ENCODE peak calls at places on chromosomes 5 and 9, in ten cellular contexts. P is kidney tubule cell; G is occipital lobe; U is heart right ventricle; Y is skeletal muscle cell; O is COLO829; S is NCI-H345; N is mucosa of gallbladder; T is stimulated activated naive CD8-positive, alpha-beta T cell treated with anti-CD3 and anti-CD28 coated beads, Interleukin-15, Interleukin-2, amounts not matched to agents 100 U/mL and 50 U/mL, for 24 hours; A is CD8-positive, alpha-beta T cell. M is an unnamed sample.

GRCh38 chr9:113599647-113600476 is 136.3 kb downstream of the RGS3 start:
- DNase-seq in N (no peak), P (peak; percentile 72), A (no peak), G (no peak), Y (no peak), O (no peak), T (no peak), S (no peak), U (peak; percentile 63), M (peak; percentile 78)

GRCh38 chr5:150457112-150457511 is 7.6 kb upstream of the RPS14 start:
- DNase-seq in O (no peak), G (no peak), N (no peak), T (no peak), U (no peak), S (no peak), A (no peak), P (peak; percentile 64), Y (no peak), M (no peak)

GRCh38 chr5:124692324-124692723 is 54.1 kb downstream of the ZNF608 start:
- DNase-seq in A (no peak), Y (peak; percentile 25), O (no peak), T (no peak), U (no peak), G (no peak), N (no peak), S (no peak), P (no peak), M (peak; percentile 27)

GRCh38 chr9:21549251-21549765 is 67.2 kb upstream of the IFNE start:
- DNase-seq in G (no peak), U (no peak), T (no peak), S (no peak), Y (peak; percentile 98), N (peak; percentile 53), A (no peak), P (peak; percentile 79), O (no peak), M (peak; percentile 50)

GRCh38 chr9:126849811-126850210 is 10.6 kb upstream of the ZBTB34 start:
- DNase-seq in A (no peak), U (no peak), T (no peak), O (peak; percentile 59), Y (no peak), S (no peak), P (no peak), G (no peak), N (no peak), M (no peak)

GRCh38 chr9:136050706-136051567 is 44.2 kb downstream of the NACC2 start:
- DNase-seq in N (no peak), O (no peak), U (no peak), Y (no peak), P (no peak), A (no peak), G (no peak), T (no peak), S (peak; percentile 25), M (peak; percentile 33)

GRCh38 chr9:84322830-84323229 is 17.7 kb downstream of the SLC28A3 start:
- DNase-seq in A (no peak), N (no peak), U (no peak), S (no peak), P (peak; percentile 57), Y (peak; percentile 69), O (no peak), T (no peak), G (no peak), M (peak; percentile 26)

GRCh38 chr5:122030251-122030650 is 47.8 kb downstream of the LOX start:
- DNase-seq in O (no peak), A (no peak), P (peak; percentile 8), Y (no peak), T (no peak), G (no peak), S (no peak), N (no peak), U (no peak), M (no peak)

GRCh38 chr5:111670826-111671492 is 86.0 kb downstream of the NREP start:
- DNase-seq in O (no peak), G (no peak), P (peak; percentile 92), A (no peak), T (no peak), U (no peak), N (no peak), Y (no peak), S (no peak), M (no peak)

GRCh38 chr9:124708633-124709032 is 62.5 kb downstream of the NR6A1 start:
- DNase-seq in N (no peak), P (peak; percentile 63), S (no peak), G (no peak), U (no peak), T (no peak), O (no peak), A (no peak), Y (no peak), M (no peak)

GRCh38 chr5:152532714-152533113 is 127.6 kb upstream of the NMUR2 start:
- DNase-seq in P (peak; percentile 51), S (peak; percentile 79), G (no peak), A (no peak), N (no peak), Y (peak; percentile 15), O (peak; percentile 39), U (peak; percentile 17), T (no peak), M (peak; percentile 18)

GRCh38 chr5:7873216-7873615 is 4.3 kb downstream of the MTRR start:
- DNase-seq in Y (no peak), P (no peak), O (no peak), N (no peak), U (no peak), A (peak; percentile 56), T (no peak), S (no peak), G (no peak), M (no peak)

GRCh38 chr5:174589599-174589998 is 134.8 kb upstream of the MSX2 start:
- DNase-seq in P (no peak), A (no peak), U (no peak), Y (no peak), N (no peak), T (no peak), O (no peak), S (no peak), G (no peak), M (no peak)

GRCh38 chr5:172107606-172108005 is 80.4 kb downstream of the STK10 start:
- DNase-seq in O (peak; percentile 8), S (no peak), Y (peak; percentile 64), U (no peak), P (peak; percentile 63), G (no peak), T (no peak), A (no peak), N (no peak), M (peak; percentile 73)

GRCh38 chr5:39164016-39164415 is 55.3 kb downstream of the FYB1 start:
- DNase-seq in A (peak; percentile 66), Y (no peak), O (no peak), P (peak; percentile 7), S (no peak), U (no peak), N (no peak), G (no peak), T (peak; percentile 59), M (no peak)

GRCh38 chr5:158895573-158895972 is 204.1 kb downstream of the EBF1 start:
- DNase-seq in U (peak; percentile 13), G (no peak), T (no peak), O (no peak), S (no peak), P (no peak), Y (no peak), A (no peak), N (no peak), M (no peak)

GRCh38 chr5:126519637-126520592 is 75.1 kb downstream of the ALDH7A1 start:
- DNase-seq in T (no peak), S (peak; percentile 28), A (no peak), Y (no peak), N (peak; percentile 14), G (peak; percentile 55), O (no peak), P (no peak), U (no peak), M (no peak)

GRCh38 chr5:76556511-76557221 is 66.5 kb downstream of the F2RL2 start:
- DNase-seq in N (no peak), T (no peak), P (no peak), Y (no peak), A (no peak), G (no peak), U (no peak), S (no peak), O (no peak), M (no peak)

GRCh38 chr9:94534901-94535300 is 20.0 kb upstream of the PCAT7 start:
- DNase-seq in T (no peak), S (no peak), O (no peak), A (no peak), N (no peak), G (no peak), P (peak; percentile 52), Y (no peak), U (no peak), M (no peak)

GRCh38 chr5:138696501-138696900 is 56.7 kb upstream of the CTNNA1 start:
- DNase-seq in G (no peak), O (no peak), P (peak; percentile 94), T (no peak), N (no peak), A (no peak), S (no peak), Y (peak; percentile 21), U (no peak), M (peak; percentile 18)

GRCh38 chr9:132006657-132007370 is 72.9 kb downstream of the MED27 start:
- DNase-seq in Y (peak; percentile 90), P (no peak), S (peak; percentile 76), U (no peak), G (no peak), O (no peak), N (no peak), A (no peak), T (no peak), M (no peak)

M was measured in AG08396.